ENCODE peak calls at places on chromosomes 4 and X, in five cellular contexts. N is hepatocyte, U is OCI-LY7, F is foreskin fibroblast, C is BE2C. I is an unnamed sample.

GRCh38 chr4:104507112-104507511 is 12.4 kb upstream of the CXXC4 start:
- DNase-seq in N (no peak), U (no peak), F (no peak), C (no peak), I (no peak)

GRCh38 chrX:17597836-17598434 is 139.4 kb upstream of the SCML1 start:
- DNase-seq in N (peak; percentile 35), U (no peak), F (peak; percentile 39), C (peak; percentile 70), I (no peak)

GRCh38 chr4:169621754-169622481 is 1.5 kb downstream of the CLCN3 start:
- DNase-seq in N (peak; percentile 29), U (peak; percentile 58), F (peak; percentile 47), C (no peak), I (no peak)

GRCh38 chr4:174058846-174059245 is 224.6 kb downstream of the FBXO8 start:
- DNase-seq in N (no peak), U (no peak), F (peak; percentile 16), C (no peak), I (no peak)

GRCh38 chrX:135596495-135596894 is 76.0 kb downstream of the INTS6L start:
- DNase-seq in N (peak; percentile 56), U (peak; percentile 42), F (peak; percentile 30), C (peak; percentile 73), I (peak; percentile 30)

GRCh38 chr4:76562161-76562560 is 127.1 kb downstream of the SHROOM3 start:
- DNase-seq in N (no peak), U (no peak), F (peak; percentile 84), C (no peak), I (no peak)

GRCh38 chrX:85611926-85612325 is 232.5 kb upstream of the POF1B start:
- DNase-seq in N (no peak), U (peak; percentile 1), F (peak; percentile 6), C (no peak), I (no peak)

GRCh38 chr4:82748781-82749504 is 49.7 kb downstream of the SCD5 start:
- DNase-seq in N (peak; percentile 49), U (no peak), F (no peak), C (no peak), I (no peak)

GRCh38 chrX:22060451-22060940 is 28.4 kb downstream of the PHEX start:
- DNase-seq in N (no peak), U (peak; percentile 1), F (no peak), C (no peak), I (no peak)

GRCh38 chr4:80918004-80918403 is 112.5 kb upstream of the BMP3 start:
- DNase-seq in N (no peak), U (no peak), F (peak; percentile 67), C (no peak), I (no peak)

GRCh38 chr4:118967393-118967792 is 78.7 kb downstream of the SYNPO2 start:
- DNase-seq in N (no peak), U (no peak), F (peak; percentile 68), C (no peak), I (no peak)

GRCh38 chr4:159428975-159429692 is 326.3 kb downstream of the RAPGEF2 start:
- DNase-seq in N (no peak), U (no peak), F (no peak), C (no peak), I (no peak)

GRCh38 chr4:153467897-153468262 is 1.7 kb downstream of the TMEM131L start:
- DNase-seq in N (no peak), U (peak; percentile 66), F (peak; percentile 55), C (no peak), I (no peak)

GRCh38 chrX:46628406-46629371 is 55.1 kb downstream of the CHST7 start:
- DNase-seq in N (no peak), U (peak; percentile 5), F (peak; percentile 88), C (no peak), I (no peak)

GRCh38 chrX:53223955-53224859 is 800 bp downstream of the KDM5C start:
- DNase-seq in N (peak; percentile 35), U (peak; percentile 11), F (peak; percentile 60), C (no peak), I (no peak)

GRCh38 chrX:71095555-71095970 is at the start of gene FOXO4:
- DNase-seq in N (peak; percentile 92), U (peak; percentile 88), F (peak; percentile 92), C (peak; percentile 87), I (peak; percentile 79)

GRCh38 chrX:80812176-80812575 is 2.5 kb upstream of the BRWD3 start:
- DNase-seq in N (peak; percentile 20), U (peak; percentile 55), F (peak; percentile 33), C (peak; percentile 25), I (peak; percentile 25)

GRCh38 chr4:4594531-4594930 is 52.7 kb upstream of the STX18 start:
- DNase-seq in N (no peak), U (no peak), F (no peak), C (no peak), I (no peak)

GRCh38 chrX:45795546-45795945 is 594.9 kb upstream of the DIPK2B start:
- DNase-seq in N (no peak), U (no peak), F (no peak), C (no peak), I (no peak)

GRCh38 chrX:20217279-20217678 is 49.4 kb downstream of the RPS6KA3 start:
- DNase-seq in N (peak; percentile 7), U (no peak), F (peak; percentile 74), C (no peak), I (no peak)

GRCh38 chr4:28562913-28563312 is 1702.3 kb downstream of the STIM2 start:
- DNase-seq in N (no peak), U (no peak), F (no peak), C (no peak), I (no peak)

GRCh38 chr4:28565434-28565833 is 1704.8 kb downstream of the STIM2 start:
- DNase-seq in N (no peak), U (no peak), F (no peak), C (no peak), I (no peak)
- TF ChIP-seq CTCF in N (no peak), U (no peak), F (no peak), C (no peak), I (no peak)

DNA sequence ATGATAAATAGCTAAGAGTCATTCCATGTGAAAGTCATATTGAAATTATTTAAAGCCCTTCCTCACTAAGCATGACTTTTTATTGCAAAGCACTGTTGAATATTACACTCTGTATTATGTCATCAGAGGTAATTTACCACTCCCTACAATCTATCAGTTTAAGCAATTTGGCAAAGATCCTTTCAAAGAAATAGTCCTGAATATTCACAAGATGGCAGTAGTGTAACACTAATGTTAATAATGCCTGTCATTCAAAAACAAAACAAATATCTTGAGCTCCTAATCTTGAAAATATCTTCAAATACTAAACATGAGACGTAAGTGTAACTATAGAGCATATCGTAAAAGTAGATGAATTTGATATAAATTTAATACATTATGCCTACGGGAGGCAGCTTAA is 208.6 kb upstream of the TECRL start:
- DNase-seq in N (no peak), U (no peak), F (no peak), C (no peak), I (no peak)
- TF ChIP-seq CTCF in N (peak; percentile 32), U (no peak), F (no peak), C (peak; percentile 16), I (no peak)

DNA sequence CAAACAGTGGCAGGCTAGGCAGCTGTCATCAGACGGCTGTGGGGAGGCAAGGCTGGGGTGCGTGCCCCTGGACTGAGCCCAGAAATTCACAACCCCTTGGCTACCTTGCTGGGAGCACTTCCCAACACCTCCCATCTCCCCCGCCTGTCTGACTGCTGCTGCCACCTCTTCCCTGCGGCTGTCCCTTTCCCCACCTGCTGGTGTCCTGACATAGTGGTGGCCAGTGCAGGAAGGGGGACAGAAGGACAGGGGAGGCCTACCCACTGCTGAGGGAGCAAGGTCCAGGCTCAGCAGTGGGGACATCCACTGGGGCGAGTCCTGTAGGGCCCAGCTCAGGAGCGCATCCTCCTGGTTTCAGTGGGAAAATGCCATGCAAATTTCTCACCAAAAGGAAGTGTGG is 3.4 kb downstream of the ABCD1 start:
- DNase-seq in N (no peak), U (no peak), F (no peak), C (no peak), I (no peak)
- TF ChIP-seq CTCF in N (no peak), U (peak; percentile 36), F (no peak), C (peak; percentile 2), I (no peak)

GRCh38 chr4:24214796-24215195 is 324.9 kb upstream of the PPARGC1A start:
- DNase-seq in N (no peak), U (no peak), F (no peak), C (no peak), I (no peak)
- TF ChIP-seq CTCF in N (no peak), U (no peak), F (no peak), C (no peak), I (no peak)

DNA sequence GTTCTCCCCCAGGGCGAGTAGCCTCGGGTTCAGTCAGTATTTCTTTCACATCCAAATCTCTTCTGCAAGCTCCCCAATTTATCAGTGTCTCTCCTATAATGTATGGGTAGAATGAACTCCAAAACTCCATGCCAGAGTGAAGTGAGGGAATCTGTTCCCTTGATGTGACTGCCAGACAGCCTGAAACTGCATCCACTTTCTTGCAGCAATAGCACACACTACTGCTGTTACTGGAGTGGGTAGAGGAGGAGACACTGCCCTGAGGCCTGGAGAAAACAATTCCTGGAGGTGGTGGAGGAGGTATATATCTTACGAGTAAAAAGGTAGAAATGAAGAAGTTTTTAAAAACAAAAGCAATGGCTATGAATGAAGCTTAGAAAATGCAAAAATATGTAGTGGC is 11.0 kb downstream of the LNX1 start:
- DNase-seq in N (no peak), U (no peak), F (no peak), C (no peak), I (no peak)
- TF ChIP-seq CTCF in N (no peak), U (no peak), F (no peak), C (no peak), I (no peak)

GRCh38 chrX:11760958-11761357 is 2.9 kb downstream of the MSL3 start:
- DNase-seq in N (no peak), U (no peak), F (no peak), C (no peak), I (no peak)

GRCh38 chrX:11758400-11759171 is 549 bp downstream of the MSL3 start:
- DNase-seq in N (peak; percentile 91), U (peak; percentile 85), F (peak; percentile 93), C (peak; percentile 89), I (peak; percentile 80)

GRCh38 chrX:11757729-11758399 is at the start of gene MSL3:
- DNase-seq in N (peak; percentile 81), U (peak; percentile 56), F (peak; percentile 84), C (peak; percentile 65), I (peak; percentile 51)

GRCh38 chrX:11759172-11759460 is 1.1 kb downstream of the MSL3 start:
- DNase-seq in N (no peak), U (no peak), F (no peak), C (no peak), I (peak; percentile 15)

GRCh38 chrX:11759461-11760311 is 1.6 kb downstream of the MSL3 start:
- DNase-seq in N (peak; percentile 90), U (peak; percentile 89), F (peak; percentile 92), C (peak; percentile 79), I (peak; percentile 54)
- TF ChIP-seq CTCF in N (no peak), U (no peak), F (no peak), C (no peak), I (no peak)

GRCh38 chr4:38740303-38740702 is 42.5 kb downstream of the TLR10 start:
- DNase-seq in N (no peak), U (no peak), F (no peak), C (no peak), I (no peak)
- TF ChIP-seq CTCF in N (no peak), U (no peak), F (no peak), C (no peak), I (no peak)

DNA sequence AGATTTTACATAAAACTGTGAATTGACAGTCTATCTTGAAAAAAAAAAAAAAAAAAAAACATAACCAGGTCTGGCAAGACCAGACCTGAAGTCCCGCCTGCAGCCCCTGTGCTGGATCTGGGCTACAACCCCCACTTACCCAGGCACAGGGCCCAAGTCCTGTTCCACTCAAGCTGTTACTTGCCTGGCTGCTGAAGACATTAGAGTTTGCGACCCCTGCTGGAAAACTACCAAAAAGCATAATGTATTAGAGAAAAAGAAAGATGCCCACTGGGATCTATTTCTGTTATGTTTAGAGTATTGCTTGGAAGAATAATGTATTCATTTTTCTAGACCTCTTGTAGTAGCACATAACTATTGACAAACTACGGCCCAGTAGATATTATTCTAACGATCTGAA is 4.7 kb downstream of the HS3ST1 start:
- DNase-seq in N (peak; percentile 67), U (peak; percentile 45), F (peak; percentile 4), C (no peak), I (no peak)
- TF ChIP-seq CTCF in N (peak; percentile 58), U (peak; percentile 77), F (peak; percentile 4), C (no peak), I (peak; percentile 29)